ENCODE peak calls at places on chromosomes 7 and 10, in six cellular contexts. S is tibial nerve, K is endothelial cell, G is fibroblast of mammary gland, T is upper lobe of right lung, D is right atrium auricular region. X is an unnamed sample.

GRCh38 chr10:121655254-121656142 is 57.3 kb upstream of the FGFR2 start:
- DNase-seq in K (no peak), G (no peak), S (no peak), D (no peak), T (peak), X (no peak)

GRCh38 chr10:18418579-18419210 is 232.7 kb downstream of the NSUN6 start:
- DNase-seq in G (peak), D (no peak), S (no peak), T (no peak), K (no peak), X (no peak)

GRCh38 chr7:1753563-1753867 is 83.4 kb downstream of the ELFN1 start:
- DNase-seq in K (no peak), T (no peak), G (no peak), D (no peak), S (no peak), X (no peak)

GRCh38 chr7:45447296-45447695 is 126.9 kb upstream of the ADCY1 start:
- DNase-seq in K (no peak), T (no peak), D (no peak), G (no peak), S (no peak), X (no peak)

GRCh38 chr10:131310904-131311660 is 439 bp downstream of the TCERG1L start:
- DNase-seq in G (no peak), T (no peak), D (no peak), S (no peak), K (no peak), X (no peak)

GRCh38 chr10:36880898-36881297 is 244.5 kb upstream of the ANKRD30A start:
- DNase-seq in T (no peak), D (no peak), G (peak), K (no peak), S (no peak), X (no peak)

GRCh38 chr7:116180302-116180701 is 30.0 kb upstream of the TES start:
- DNase-seq in S (no peak), G (peak), K (peak), T (no peak), D (no peak), X (no peak)

GRCh38 chr7:124698964-124699363 is 66.6 kb downstream of the GPR37 start:
- DNase-seq in S (no peak), T (no peak), K (no peak), D (no peak), G (no peak), X (no peak)

GRCh38 chr10:110354322-110354766 is 49.6 kb upstream of the SMNDC1 start:
- DNase-seq in T (peak), S (peak), D (peak), K (peak), G (peak), X (peak)

GRCh38 chr10:126133906-126134703 is 237.7 kb downstream of the FANK1 start:
- DNase-seq in D (no peak), T (no peak), S (no peak), K (no peak), G (peak), X (no peak)

GRCh38 chr7:98357751-98358161 is 43.1 kb downstream of the BAIAP2L1 start:
- DNase-seq in G (peak), S (no peak), T (no peak), D (no peak), K (no peak), X (no peak)

DNA sequence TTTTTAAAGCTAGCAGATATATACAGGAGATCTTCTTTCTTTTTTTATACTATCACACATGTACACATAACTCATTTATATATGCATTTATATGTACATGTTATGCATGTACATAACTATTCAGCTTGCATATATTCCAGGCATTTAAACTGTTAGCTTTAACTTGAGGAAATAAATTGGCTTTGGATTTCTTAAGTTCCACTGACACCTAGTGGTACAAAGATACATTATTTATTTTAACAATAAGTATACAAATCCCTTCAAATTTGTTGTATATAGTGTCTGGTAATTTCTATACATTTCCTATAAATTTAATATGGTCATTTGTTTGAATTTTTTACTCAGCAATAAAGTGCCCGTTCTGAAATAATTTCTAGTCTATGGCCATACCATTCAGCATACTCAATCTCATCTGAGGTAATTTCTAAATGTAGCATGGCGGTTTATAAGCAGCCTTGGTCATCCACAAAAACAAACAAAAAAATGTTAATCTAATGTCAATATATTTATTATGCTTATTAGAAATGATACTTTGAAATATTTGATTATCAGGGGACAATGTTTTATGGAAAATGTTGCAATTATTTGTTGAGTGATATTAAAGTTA is 11.6 kb downstream of the ZDHHC6 start:
- DNase-seq in T (no peak), G (peak), S (no peak), D (no peak), K (no peak), X (no peak)
- TF ChIP-seq CTCF in T (peak), G (peak), S (peak), D (peak), K (peak), X (peak)

DNA sequence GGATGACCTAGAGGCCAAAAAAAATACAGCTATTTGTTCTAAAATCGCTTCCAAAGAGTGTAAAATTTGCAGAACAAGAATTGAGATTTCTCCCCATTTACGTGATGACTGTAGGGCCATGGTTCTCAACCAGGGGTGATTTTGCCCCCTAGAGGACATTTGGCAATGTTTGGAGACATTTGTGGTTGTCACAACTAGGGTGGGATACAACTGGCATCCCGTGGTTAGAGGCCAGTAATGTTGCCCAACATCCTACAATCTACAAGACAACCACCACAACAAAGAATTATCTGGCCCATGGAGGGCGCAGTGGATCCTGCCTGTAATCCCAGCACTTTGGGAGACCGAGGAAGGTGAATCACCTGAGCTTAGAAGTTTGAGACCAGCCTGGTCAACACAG is 22.8 kb upstream of the MALSU1 start:
- DNase-seq in G (no peak), T (no peak), K (peak), D (no peak), S (no peak), X (no peak)
- TF ChIP-seq CTCF in G (peak), T (no peak), K (peak), D (peak), S (no peak), X (no peak)

DNA sequence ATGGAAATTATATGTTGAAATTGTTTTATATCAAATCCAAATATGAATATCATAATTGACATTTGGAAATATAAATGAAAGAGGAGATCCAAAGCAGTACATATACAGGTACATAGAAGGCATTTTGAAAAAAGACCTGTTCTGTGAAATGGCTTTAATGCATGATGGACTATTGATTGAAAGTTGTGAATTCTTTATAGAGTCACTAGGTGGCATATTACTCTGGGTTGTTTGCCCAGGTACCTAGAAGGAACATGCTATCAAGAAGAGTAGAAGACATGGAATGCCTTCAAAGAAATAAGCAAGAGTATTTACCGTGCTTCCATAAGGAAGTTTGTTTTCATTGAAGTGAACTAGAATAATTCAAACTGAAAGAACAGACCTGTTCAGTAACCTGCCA is 160.0 kb upstream of the ANK3 start:
- DNase-seq in D (no peak), K (no peak), G (peak), S (no peak), T (no peak), X (no peak)
- TF ChIP-seq CTCF in D (peak), K (no peak), G (peak), S (no peak), T (peak), X (no peak)

DNA sequence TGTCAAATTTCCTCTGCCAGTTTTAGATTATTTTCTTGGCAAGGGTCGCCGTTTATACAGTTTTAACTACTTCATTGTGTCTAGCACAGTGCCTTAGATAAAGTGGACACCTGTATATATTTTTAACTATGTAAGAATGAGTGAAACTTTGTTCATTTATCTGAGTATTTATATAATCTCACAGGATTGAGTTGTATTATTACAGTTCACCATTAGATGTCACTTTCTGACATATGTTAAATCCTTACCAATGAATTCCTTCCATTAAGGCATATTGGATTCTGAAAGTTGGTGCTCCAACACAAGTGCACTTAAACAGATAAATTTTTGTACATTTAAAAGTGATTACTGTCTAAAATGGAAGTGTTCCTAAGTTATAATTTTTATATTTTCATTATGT is 43.0 kb downstream of the ZMYND11 start:
- DNase-seq in S (no peak), T (no peak), G (peak), D (no peak), K (no peak), X (no peak)
- TF ChIP-seq CTCF in S (peak), T (peak), G (peak), D (peak), K (no peak), X (peak)